ENCODE peak calls at places on chromosomes 16 and 17, in eight cellular contexts. One of them, this sample, is unnamed.

GRCh38 chr16:19135896-19136438 is 22.2 kb downstream of the ITPRIPL2 start:
- DNase-seq in gastrocnemius medialis: no peak
- DNase-seq in IMR-90: peak; percentile 50
- DNase-seq in prostate gland: peak; percentile 69
- DNase-seq in A549: peak; percentile 83
- DNase-seq in K562: peak; percentile 62
- DNase-seq in transverse colon: peak; percentile 85
- DNase-seq in stomach: peak; percentile 36
- DNase-seq in this sample: no peak

GRCh38 chr17:81517009-81517338 is 4.4 kb upstream of the ACTG1 start:
- DNase-seq in gastrocnemius medialis: no peak
- DNase-seq in IMR-90: no peak
- DNase-seq in K562: no peak
- DNase-seq in A549: no peak
- DNase-seq in transverse colon: no peak
- DNase-seq in prostate gland: no peak
- DNase-seq in stomach: no peak
- DNase-seq in this sample: no peak

GRCh38 chr17:66834919-66835454 is at the start of gene CACNG5:
- DNase-seq in A549: no peak
- DNase-seq in transverse colon: no peak
- DNase-seq in K562: peak; percentile 24
- DNase-seq in gastrocnemius medialis: no peak
- DNase-seq in IMR-90: no peak
- DNase-seq in prostate gland: no peak
- DNase-seq in stomach: no peak
- DNase-seq in this sample: no peak

GRCh38 chr17:75077490-75078096 is 10.2 kb upstream of the SLC16A5 start:
- DNase-seq in stomach: peak; percentile 83
- DNase-seq in transverse colon: peak; percentile 75
- DNase-seq in prostate gland: peak; percentile 39
- DNase-seq in A549: no peak
- DNase-seq in IMR-90: no peak
- DNase-seq in gastrocnemius medialis: peak; percentile 70
- DNase-seq in K562: no peak
- DNase-seq in this sample: peak; percentile 57

GRCh38 chr17:78517421-78517820 is 59.8 kb downstream of the DNAH17 start:
- DNase-seq in stomach: no peak
- DNase-seq in prostate gland: no peak
- DNase-seq in A549: no peak
- DNase-seq in gastrocnemius medialis: no peak
- DNase-seq in K562: no peak
- DNase-seq in IMR-90: no peak
- DNase-seq in transverse colon: no peak
- DNase-seq in this sample: no peak

GRCh38 chr16:67029249-67030096 is 524 bp downstream of the CBFB start:
- DNase-seq in K562: peak; percentile 73
- DNase-seq in gastrocnemius medialis: peak; percentile 62
- DNase-seq in transverse colon: peak; percentile 69
- DNase-seq in stomach: peak; percentile 66
- DNase-seq in IMR-90: peak; percentile 52
- DNase-seq in A549: peak; percentile 45
- DNase-seq in prostate gland: peak; percentile 57
- DNase-seq in this sample: peak; percentile 63

GRCh38 chr17:2028737-2029136 is 1.2 kb upstream of the DPH1 start:
- DNase-seq in IMR-90: no peak
- DNase-seq in prostate gland: no peak
- DNase-seq in A549: no peak
- DNase-seq in stomach: no peak
- DNase-seq in gastrocnemius medialis: no peak
- DNase-seq in transverse colon: no peak
- DNase-seq in K562: no peak
- DNase-seq in this sample: no peak

GRCh38 chr17:40312131-40312731 is 3.3 kb downstream of the RARA start:
- DNase-seq in IMR-90: no peak
- DNase-seq in prostate gland: no peak
- DNase-seq in gastrocnemius medialis: peak; percentile 94
- DNase-seq in K562: no peak
- DNase-seq in transverse colon: peak; percentile 17
- DNase-seq in A549: no peak
- DNase-seq in stomach: no peak
- DNase-seq in this sample: no peak

GRCh38 chr17:17567631-17568030 is 23.9 kb downstream of the PEMT start:
- DNase-seq in stomach: peak; percentile 82
- DNase-seq in prostate gland: peak; percentile 92
- DNase-seq in A549: no peak
- DNase-seq in gastrocnemius medialis: peak; percentile 95
- DNase-seq in IMR-90: peak; percentile 17
- DNase-seq in transverse colon: no peak
- DNase-seq in K562: no peak
- DNase-seq in this sample: peak; percentile 88

GRCh38 chr16:68444058-68444657 is 4.2 kb downstream of the SMPD3 start:
- DNase-seq in K562: peak; percentile 31
- DNase-seq in gastrocnemius medialis: no peak
- DNase-seq in transverse colon: peak; percentile 49
- DNase-seq in stomach: peak; percentile 52
- DNase-seq in IMR-90: peak; percentile 21
- DNase-seq in A549: no peak
- DNase-seq in prostate gland: no peak
- DNase-seq in this sample: peak; percentile 58

GRCh38 chr16:53937068-53937614 is 233.2 kb downstream of the FTO start:
- DNase-seq in IMR-90: no peak
- DNase-seq in prostate gland: no peak
- DNase-seq in A549: no peak
- DNase-seq in stomach: no peak
- DNase-seq in transverse colon: no peak
- DNase-seq in K562: no peak
- DNase-seq in gastrocnemius medialis: no peak
- DNase-seq in this sample: no peak

GRCh38 chr16:20316715-20317114 is 10.6 kb downstream of the GP2 start:
- DNase-seq in K562: no peak
- DNase-seq in prostate gland: no peak
- DNase-seq in A549: no peak
- DNase-seq in gastrocnemius medialis: no peak
- DNase-seq in stomach: no peak
- DNase-seq in transverse colon: no peak
- DNase-seq in IMR-90: no peak
- DNase-seq in this sample: no peak

GRCh38 chr17:64686705-64687104 is 24.6 kb upstream of the SMURF2 start:
- DNase-seq in stomach: peak; percentile 42
- DNase-seq in prostate gland: no peak
- DNase-seq in A549: no peak
- DNase-seq in K562: no peak
- DNase-seq in IMR-90: no peak
- DNase-seq in gastrocnemius medialis: no peak
- DNase-seq in transverse colon: peak; percentile 39
- DNase-seq in this sample: no peak

GRCh38 chr17:77444653-77445029 is 303.9 kb downstream of the SEC14L1 start:
- DNase-seq in gastrocnemius medialis: no peak
- DNase-seq in IMR-90: peak; percentile 78
- DNase-seq in transverse colon: peak; percentile 49
- DNase-seq in K562: peak; percentile 44
- DNase-seq in prostate gland: no peak
- DNase-seq in A549: no peak
- DNase-seq in stomach: no peak
- DNase-seq in this sample: no peak

GRCh38 chr17:3796110-3796821 is 4.7 kb downstream of the ITGAE start:
- DNase-seq in transverse colon: peak; percentile 57
- DNase-seq in prostate gland: no peak
- DNase-seq in IMR-90: no peak
- DNase-seq in stomach: peak; percentile 48
- DNase-seq in A549: no peak
- DNase-seq in K562: no peak
- DNase-seq in gastrocnemius medialis: no peak
- DNase-seq in this sample: no peak

GRCh38 chr17:14581181-14581830 is 280.4 kb downstream of the HS3ST3B1 start:
- DNase-seq in A549: no peak
- DNase-seq in gastrocnemius medialis: no peak
- DNase-seq in stomach: no peak
- DNase-seq in IMR-90: no peak
- DNase-seq in transverse colon: no peak
- DNase-seq in prostate gland: no peak
- DNase-seq in K562: no peak
- DNase-seq in this sample: no peak

GRCh38 chr17:39199673-39199985 is 454 bp upstream of the RPL19 start:
- DNase-seq in stomach: no peak
- DNase-seq in transverse colon: no peak
- DNase-seq in A549: no peak
- DNase-seq in gastrocnemius medialis: no peak
- DNase-seq in prostate gland: no peak
- DNase-seq in IMR-90: no peak
- DNase-seq in K562: no peak
- DNase-seq in this sample: no peak

GRCh38 chr16:89113661-89114060 is 20.0 kb downstream of the ACSF3 start:
- DNase-seq in K562: no peak
- DNase-seq in transverse colon: no peak
- DNase-seq in A549: no peak
- DNase-seq in gastrocnemius medialis: no peak
- DNase-seq in prostate gland: no peak
- DNase-seq in IMR-90: no peak
- DNase-seq in stomach: no peak
- DNase-seq in this sample: no peak

GRCh38 chr17:64741924-64742670 is 80.0 kb upstream of the SMURF2 start:
- DNase-seq in prostate gland: no peak
- DNase-seq in A549: no peak
- DNase-seq in gastrocnemius medialis: peak; percentile 74
- DNase-seq in transverse colon: peak; percentile 16
- DNase-seq in K562: no peak
- DNase-seq in stomach: no peak
- DNase-seq in IMR-90: peak; percentile 81
- DNase-seq in this sample: peak; percentile 9

DNA sequence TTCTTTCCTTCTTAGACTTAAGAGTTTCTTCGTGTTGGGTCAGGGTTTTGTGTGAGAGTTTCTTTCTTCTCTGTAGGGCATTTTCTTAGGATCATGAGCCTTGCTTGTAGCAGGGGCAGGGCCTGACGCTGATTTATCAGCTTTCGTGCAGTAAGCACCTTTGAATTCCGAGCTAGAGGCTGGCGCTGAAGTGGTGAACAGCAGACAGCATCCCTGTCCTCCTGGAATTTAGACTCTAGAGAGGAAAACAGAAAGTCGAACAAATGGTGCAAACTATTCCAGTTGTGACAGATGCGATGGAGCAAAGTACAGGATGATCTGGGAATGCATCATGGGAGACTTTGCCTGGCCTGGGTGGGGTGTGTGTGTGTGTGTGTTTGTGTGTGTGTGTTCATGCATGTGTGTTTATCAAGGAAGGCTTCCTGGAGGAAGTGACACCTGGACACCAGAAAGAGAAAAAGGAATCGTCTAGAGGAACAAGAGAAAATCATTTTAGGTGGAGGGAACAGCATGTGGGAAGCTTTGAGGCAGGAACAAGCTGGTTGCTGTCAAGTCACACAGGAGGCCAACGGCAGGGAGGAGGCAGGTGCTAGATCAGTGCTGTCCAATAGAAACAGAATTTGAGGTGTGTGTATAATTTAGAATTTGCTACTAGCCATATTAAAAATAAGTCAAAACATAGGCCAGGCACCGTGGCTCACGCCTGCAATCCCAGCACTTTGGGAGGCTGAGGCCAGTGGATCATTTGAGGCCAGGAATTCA is 60.2 kb downstream of the WWP2 start:
- DNase-seq in transverse colon: peak; percentile 23
- DNase-seq in prostate gland: no peak
- DNase-seq in A549: no peak
- DNase-seq in stomach: no peak
- DNase-seq in IMR-90: no peak
- DNase-seq in gastrocnemius medialis: no peak
- DNase-seq in K562: no peak
- DNase-seq in this sample: no peak
- TF ChIP-seq POLR2A in transverse colon: no peak
- TF ChIP-seq POLR2A in prostate gland: no peak
- TF ChIP-seq POLR2A in A549: no peak
- TF ChIP-seq POLR2A in stomach: no peak
- TF ChIP-seq POLR2A in IMR-90: no peak
- TF ChIP-seq POLR2A in gastrocnemius medialis: no peak
- TF ChIP-seq POLR2A in K562: no peak
- TF ChIP-seq POLR2A in this sample: no peak

DNA sequence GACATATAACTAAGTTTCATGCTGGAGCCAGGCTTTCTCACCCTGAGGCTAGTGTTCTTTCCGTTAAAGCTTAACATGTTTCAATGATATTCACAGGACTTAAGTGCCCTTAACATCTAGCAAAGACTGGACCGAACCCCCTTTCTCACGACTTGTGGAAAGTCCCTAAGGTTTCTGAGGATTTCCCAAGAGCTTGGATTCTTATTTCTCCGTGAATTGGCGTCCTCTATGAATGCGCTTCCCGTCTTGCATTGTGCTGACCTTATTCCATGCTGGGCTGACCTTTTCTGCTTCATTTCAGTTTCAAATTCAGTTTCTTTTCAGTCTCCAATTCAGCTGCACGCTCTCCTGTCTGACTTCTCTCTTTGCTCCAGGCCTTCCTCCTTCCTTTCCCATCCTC is 206.4 kb downstream of the HS3ST3A1 start:
- DNase-seq in prostate gland: no peak
- DNase-seq in gastrocnemius medialis: no peak
- DNase-seq in K562: no peak
- DNase-seq in IMR-90: no peak
- DNase-seq in stomach: no peak
- DNase-seq in transverse colon: no peak
- DNase-seq in A549: no peak
- DNase-seq in this sample: no peak
- H3K27ac ChIP-seq in prostate gland: no peak overlapping the region
- H3K27ac ChIP-seq in gastrocnemius medialis: no peak overlapping the region
- H3K27ac ChIP-seq in K562: no peak overlapping the region
- H3K27ac ChIP-seq in IMR-90: no peak overlapping the region
- H3K27ac ChIP-seq in stomach: no peak overlapping the region
- H3K27ac ChIP-seq in transverse colon: no peak overlapping the region
- H3K27ac ChIP-seq in A549: no peak overlapping the region
- H3K27ac ChIP-seq in this sample: no peak overlapping the region

GRCh38 chr17:7843536-7844291 is 9.7 kb downstream of the KDM6B start:
- DNase-seq in IMR-90: peak; percentile 90
- DNase-seq in transverse colon: peak; percentile 91
- DNase-seq in gastrocnemius medialis: peak; percentile 76
- DNase-seq in prostate gland: peak; percentile 77
- DNase-seq in stomach: peak; percentile 92
- DNase-seq in K562: peak; percentile 83
- DNase-seq in A549: peak; percentile 96
- DNase-seq in this sample: peak; percentile 89
- TF ChIP-seq POLR2A in IMR-90: peak; percentile 87
- TF ChIP-seq POLR2A in transverse colon: peak; percentile 92
- TF ChIP-seq POLR2A in gastrocnemius medialis: peak; percentile 66
- TF ChIP-seq POLR2A in prostate gland: peak; percentile 75
- TF ChIP-seq POLR2A in stomach: no peak
- TF ChIP-seq POLR2A in K562: peak; percentile 42
- TF ChIP-seq POLR2A in A549: peak; percentile 43
- TF ChIP-seq POLR2A in this sample: peak; percentile 92

DNA sequence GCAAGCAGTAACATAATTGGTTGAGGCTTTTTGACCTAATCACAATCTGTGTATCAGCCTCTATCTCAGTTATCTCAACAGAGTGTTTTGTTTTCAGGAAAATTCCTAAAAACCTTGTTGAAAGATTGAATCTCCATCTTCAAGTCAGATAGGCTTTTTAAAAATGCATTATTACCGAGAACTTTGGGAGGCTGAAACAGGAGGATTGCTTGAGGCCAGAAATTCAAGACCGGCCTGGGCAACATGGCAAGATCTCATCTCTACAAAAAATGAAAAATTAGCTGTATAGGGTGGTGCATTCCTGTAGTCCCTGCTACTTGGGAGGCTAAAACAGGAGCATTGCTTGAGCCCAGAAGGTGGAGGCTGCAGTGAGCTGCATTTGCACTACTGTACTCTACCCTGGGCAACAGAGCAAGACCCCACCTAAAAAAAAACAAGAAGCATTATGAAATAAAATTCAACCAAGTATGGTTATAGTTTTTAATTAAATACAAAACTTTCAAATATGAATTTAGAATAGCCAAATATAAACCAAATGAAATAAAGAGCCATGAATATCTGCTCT is 68.4 kb downstream of the VMP1 start:
- DNase-seq in stomach: no peak
- DNase-seq in prostate gland: no peak
- DNase-seq in A549: no peak
- DNase-seq in gastrocnemius medialis: no peak
- DNase-seq in IMR-90: no peak
- DNase-seq in transverse colon: no peak
- DNase-seq in K562: no peak
- DNase-seq in this sample: no peak
- H3K27ac ChIP-seq in stomach: no peak overlapping the region
- H3K27ac ChIP-seq in prostate gland: no peak overlapping the region
- H3K27ac ChIP-seq in A549: peak overlapping the region; percentile 84
- H3K27ac ChIP-seq in gastrocnemius medialis: no peak overlapping the region
- H3K27ac ChIP-seq in IMR-90: peak overlapping the region; percentile 25
- H3K27ac ChIP-seq in transverse colon: no peak overlapping the region
- H3K27ac ChIP-seq in K562: no peak overlapping the region
- H3K27ac ChIP-seq in this sample: no peak overlapping the region